ENCODE peak calls at places on chromosomes 12 and 14, in five cellular contexts. J is stimulated activated CD8-positive, alpha-beta memory T cell treated with anti-CD3 and anti-CD28 coated beads, Interleukin-7, amount 100 ng/mL, for 4 hours; B is left cardiac atrium; P is cerebellum; E is NCI-H2081. R is an unnamed sample.

GRCh38 chr12:132414634-132415340 is 75.2 kb upstream of the FBRSL1 start:
- DNase-seq in J (peak; percentile 53), B (peak; percentile 82), P (peak; percentile 91), E (peak; percentile 85), R (peak; percentile 65)

GRCh38 chr12:128047266-128048060 is 219.5 kb upstream of the TMEM132C start:
- DNase-seq in J (no peak), B (no peak), P (no peak), E (no peak), R (no peak)

GRCh38 chr14:68975667-68976066 is 3.4 kb downstream of the ACTN1 start:
- DNase-seq in J (no peak), B (peak; percentile 66), P (no peak), E (no peak), R (no peak)

GRCh38 chr14:105333020-105333490 is 18.5 kb downstream of the PACS2 start:
- DNase-seq in J (no peak), B (no peak), P (no peak), E (no peak), R (no peak)

GRCh38 chr12:79549531-79550271 is 141.1 kb downstream of the PAWR start:
- DNase-seq in J (no peak), B (no peak), P (no peak), E (no peak), R (no peak)

GRCh38 chr12:131965073-131965472 is 15.3 kb downstream of the EP400 start:
- DNase-seq in J (no peak), B (no peak), P (no peak), E (no peak), R (no peak)

GRCh38 chr14:33580221-33580749 is 370.6 kb downstream of the EGLN3 start:
- DNase-seq in J (no peak), B (no peak), P (no peak), E (no peak), R (no peak)

GRCh38 chr12:42482086-42482819 is 107.3 kb downstream of the PRICKLE1 start:
- DNase-seq in J (no peak), B (peak; percentile 78), P (no peak), E (no peak), R (no peak)

GRCh38 chr12:47071241-47071852 is 8.1 kb upstream of the PCED1B start:
- DNase-seq in J (no peak), B (no peak), P (no peak), E (no peak), R (no peak)

GRCh38 chr14:65791551-65791981 is 379.0 kb downstream of the FUT8 start:
- DNase-seq in J (no peak), B (no peak), P (peak; percentile 35), E (no peak), R (peak; percentile 12)

GRCh38 chr12:105748806-105749600 is 389.8 kb downstream of the NUAK1 start:
- DNase-seq in J (no peak), B (peak; percentile 76), P (peak; percentile 60), E (no peak), R (no peak)

GRCh38 chr14:73887116-73887490 is 444 bp downstream of the ZNF410 start:
- DNase-seq in J (no peak), B (no peak), P (no peak), E (no peak), R (no peak)

GRCh38 chr12:66716522-66716921 is 37.6 kb upstream of the GRIP1 start:
- DNase-seq in J (peak; percentile 8), B (no peak), P (no peak), E (peak; percentile 6), R (no peak)

GRCh38 chr14:32252030-32252670 is 49.1 kb upstream of the RNU6-8 start:
- DNase-seq in J (no peak), B (peak; percentile 34), P (peak; percentile 64), E (peak; percentile 78), R (peak; percentile 9)

GRCh38 chr14:69535230-69535848 is 39.3 kb downstream of the CCDC177 start:
- DNase-seq in J (no peak), B (peak; percentile 42), P (peak; percentile 89), E (peak; percentile 66), R (no peak)

GRCh38 chr14:24389266-24389855 is 9.4 kb upstream of the NYNRIN start:
- DNase-seq in J (no peak), B (no peak), P (no peak), E (no peak), R (no peak)

GRCh38 chr14:85060116-85060515 is 469.8 kb upstream of the FLRT2 start:
- DNase-seq in J (no peak), B (no peak), P (no peak), E (no peak), R (no peak)

GRCh38 chr12:116074686-116075085 is 202.8 kb downstream of the MED13L start:
- DNase-seq in J (no peak), B (no peak), P (no peak), E (no peak), R (no peak)

GRCh38 chr12:27330846-27331245 is 1.8 kb upstream of the BMAL2 start:
- DNase-seq in J (no peak), B (no peak), P (no peak), E (no peak), R (no peak)

GRCh38 chr14:105765893-105766614 is 239.7 kb downstream of the TMEM121 start:
- DNase-seq in J (no peak), B (no peak), P (no peak), E (no peak), R (no peak)